ENCODE peak calls at places on chromosomes 7 and 10, in nine cellular contexts. K is mucosa of descending colon, G is nephron progenitor cell, U is astrocyte of the cerebellum, A is testis, X is retinal pigment epithelial cell, H is heart right ventricle, W is psoas muscle, J is PC-3. I is an unnamed sample.

GRCh38 chr10:18684953-18685352 is 25.7 kb downstream of the ARL5B start:
- DNase-seq in W (no peak), U (no peak), X (no peak), K (no peak), J (no peak), A (no peak), G (no peak), H (no peak), I (no peak)

GRCh38 chr7:155369-156000 is 36.9 kb upstream of the FAM20C start:
- DNase-seq in U (no peak), X (peak; percentile 34), K (peak; percentile 50), A (no peak), W (no peak), J (peak; percentile 26), G (no peak), H (no peak), I (no peak)

GRCh38 chr10:101228682-101229274 is 485 bp downstream of the LBX1 start:
- DNase-seq in A (no peak), W (peak; percentile 84), X (no peak), K (no peak), J (no peak), H (no peak), U (no peak), G (peak; percentile 65), I (no peak)

GRCh38 chr10:5858811-5859210 is 30.9 kb downstream of the ANKRD16 start:
- DNase-seq in H (no peak), A (no peak), X (no peak), U (no peak), W (no peak), J (no peak), K (no peak), G (no peak), I (no peak)

GRCh38 chr7:66696774-66697191 is 43.8 kb upstream of the RABGEF1 start:
- DNase-seq in J (no peak), K (no peak), G (no peak), A (no peak), H (no peak), U (no peak), W (no peak), X (no peak), I (no peak)

GRCh38 chr10:103069453-103070331 is 123.4 kb downstream of the NT5C2 start:
- DNase-seq in W (peak; percentile 65), G (peak; percentile 69), J (peak; percentile 74), A (peak; percentile 74), H (peak; percentile 49), U (peak; percentile 41), X (no peak), K (peak; percentile 70), I (no peak)

GRCh38 chr7:28165221-28165807 is 15.3 kb downstream of the JAZF1 start:
- DNase-seq in U (no peak), G (no peak), X (no peak), A (no peak), K (no peak), W (no peak), J (no peak), H (no peak), I (no peak)

GRCh38 chr7:149021725-149022062 is 6.6 kb downstream of the PDIA4 start:
- DNase-seq in W (no peak), J (no peak), G (no peak), A (no peak), U (no peak), X (no peak), H (no peak), K (no peak), I (no peak)

GRCh38 chr7:82442492-82443043 is 1.0 kb downstream of the CACNA2D1 start:
- DNase-seq in A (peak; percentile 54), H (peak; percentile 11), K (peak; percentile 16), U (no peak), W (peak; percentile 56), X (no peak), J (no peak), G (peak; percentile 44), I (no peak)

GRCh38 chr7:82445226-82445625 is 1.6 kb upstream of the CACNA2D1 start:
- DNase-seq in G (no peak), K (no peak), H (no peak), U (no peak), J (no peak), W (no peak), A (no peak), X (no peak), I (no peak)

GRCh38 chr7:82443044-82443800 is at the start of gene CACNA2D1:
- DNase-seq in H (peak; percentile 27), K (peak; percentile 36), G (peak; percentile 72), X (no peak), A (peak; percentile 37), U (no peak), W (peak; percentile 76), J (no peak), I (peak; percentile 80)

GRCh38 chr7:82444220-82445049 is 858 bp upstream of the CACNA2D1 start:
- DNase-seq in X (no peak), J (peak; percentile 6), H (no peak), G (peak; percentile 25), K (peak; percentile 41), W (no peak), U (no peak), A (peak; percentile 44), I (no peak)

DNA sequence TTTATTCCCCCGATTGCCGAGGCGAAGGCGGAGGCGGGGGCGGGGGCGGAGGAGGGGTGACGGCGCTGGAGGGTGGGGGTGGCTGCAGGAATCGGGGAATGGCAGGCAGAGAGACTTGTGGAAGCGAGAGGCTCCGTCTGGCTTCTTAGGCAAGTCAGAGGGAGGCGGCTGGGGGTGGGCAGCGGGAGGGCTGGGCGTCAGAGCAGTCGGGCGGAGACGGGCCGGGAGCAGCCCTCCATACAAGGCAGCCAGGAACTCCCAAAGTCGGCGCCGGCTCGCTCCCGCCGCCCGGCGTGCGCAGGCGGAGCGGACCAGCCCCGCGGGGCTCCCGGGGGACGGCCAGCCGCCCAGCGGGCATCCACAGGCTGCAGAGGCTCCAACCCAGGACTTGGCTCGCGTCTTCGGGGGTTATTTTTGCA is 233 bp upstream of the CACNA2D1 start:
- DNase-seq in U (peak; percentile 67), G (peak; percentile 82), W (peak; percentile 94), K (peak; percentile 59), X (peak; percentile 46), A (peak; percentile 93), H (peak; percentile 88), J (peak; percentile 5), I (peak; percentile 74)
- TF ChIP-seq CTCF in U (no peak), G (no peak), W (no peak), K (no peak), X (no peak), A (no peak), H (no peak), J (no peak), I (no peak)

GRCh38 chr7:23746629-23747028 is 36.6 kb downstream of the STK31 start:
- DNase-seq in W (no peak), K (no peak), H (no peak), G (no peak), U (no peak), J (no peak), A (no peak), X (no peak), I (no peak)

GRCh38 chr7:23742051-23742450 is 32.0 kb downstream of the STK31 start:
- DNase-seq in U (no peak), G (no peak), H (no peak), J (no peak), A (no peak), X (no peak), W (no peak), K (no peak), I (no peak)

DNA sequence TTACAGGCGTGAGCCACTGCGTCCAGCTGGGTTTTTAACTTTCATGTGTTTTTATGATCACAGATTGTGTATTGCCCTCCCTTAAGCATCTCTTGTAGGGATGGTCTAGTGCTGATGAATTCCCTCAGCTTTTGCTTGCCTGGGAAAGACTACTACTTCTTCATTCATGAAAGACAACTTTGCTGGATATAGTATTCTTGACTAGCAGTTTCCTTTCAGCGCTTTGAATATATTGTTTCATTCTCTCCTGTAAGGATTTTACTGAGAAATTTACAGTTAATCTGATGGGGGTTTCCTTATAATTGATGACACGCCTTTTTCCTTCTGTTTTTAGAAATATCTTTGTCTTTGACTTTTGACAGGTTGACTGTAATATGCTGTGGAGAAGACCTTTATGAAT is 33.2 kb downstream of the STK31 start:
- DNase-seq in U (no peak), A (no peak), G (no peak), W (no peak), X (no peak), K (no peak), H (no peak), J (no peak), I (no peak)
- TF ChIP-seq CTCF in U (no peak), A (no peak), G (no peak), W (no peak), X (no peak), K (no peak), H (no peak), J (no peak), I (no peak)

DNA sequence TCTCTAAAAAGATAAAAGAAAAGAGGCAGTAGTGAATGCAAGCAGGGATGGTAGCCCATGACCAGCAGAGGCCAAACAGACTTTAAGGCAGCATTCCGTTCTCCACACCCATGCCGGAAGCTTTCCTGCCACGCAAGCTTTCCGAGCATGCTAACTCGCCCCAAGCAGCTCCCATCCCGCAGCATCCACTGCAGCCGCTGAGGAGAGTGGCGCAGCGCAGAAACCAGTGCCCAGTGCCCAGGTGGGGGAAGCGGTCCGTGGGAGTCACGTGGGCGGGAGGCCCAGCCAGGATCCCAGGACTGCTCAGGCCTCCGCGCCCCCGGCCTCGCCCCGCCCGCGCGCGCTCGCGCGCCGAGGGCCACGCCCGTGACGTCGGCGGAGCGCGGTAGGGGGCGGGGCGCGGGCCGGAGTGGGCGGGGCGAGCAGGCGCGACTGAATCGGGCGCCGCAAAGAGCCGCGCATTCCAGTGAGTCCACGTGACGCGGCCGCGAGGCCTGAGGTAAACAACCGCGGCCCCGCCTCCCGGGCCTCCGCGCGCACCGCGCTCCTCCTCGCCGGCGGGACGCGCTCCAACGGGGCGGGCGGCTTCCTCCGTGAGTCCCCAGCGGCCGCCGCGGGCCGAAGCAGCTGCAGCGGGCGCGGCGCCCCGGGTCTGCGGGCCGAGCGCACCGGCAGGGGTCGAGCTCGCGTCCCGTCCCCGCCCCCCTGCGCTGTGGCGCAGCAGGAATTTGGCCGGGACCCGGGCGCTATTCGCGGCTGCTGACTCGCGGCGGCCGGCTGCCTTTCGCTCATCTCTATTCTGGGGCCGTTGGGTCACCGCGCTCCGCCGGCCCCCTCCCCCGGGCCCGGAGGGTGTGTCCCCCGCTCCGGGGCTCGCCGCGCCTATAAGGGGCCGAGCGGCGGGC is at the start of gene OTUD1:
- DNase-seq in X (peak; percentile 73), J (peak; percentile 90), G (peak; percentile 97), H (peak; percentile 95), K (peak; percentile 97), A (peak; percentile 98), U (peak; percentile 78), W (peak; percentile 98), I (peak; percentile 96)
- TF ChIP-seq CTCF in X (peak; percentile 8), J (no peak), G (no peak), H (peak; percentile 18), K (no peak), A (no peak), U (no peak), W (peak; percentile 11), I (peak; percentile 40)

DNA sequence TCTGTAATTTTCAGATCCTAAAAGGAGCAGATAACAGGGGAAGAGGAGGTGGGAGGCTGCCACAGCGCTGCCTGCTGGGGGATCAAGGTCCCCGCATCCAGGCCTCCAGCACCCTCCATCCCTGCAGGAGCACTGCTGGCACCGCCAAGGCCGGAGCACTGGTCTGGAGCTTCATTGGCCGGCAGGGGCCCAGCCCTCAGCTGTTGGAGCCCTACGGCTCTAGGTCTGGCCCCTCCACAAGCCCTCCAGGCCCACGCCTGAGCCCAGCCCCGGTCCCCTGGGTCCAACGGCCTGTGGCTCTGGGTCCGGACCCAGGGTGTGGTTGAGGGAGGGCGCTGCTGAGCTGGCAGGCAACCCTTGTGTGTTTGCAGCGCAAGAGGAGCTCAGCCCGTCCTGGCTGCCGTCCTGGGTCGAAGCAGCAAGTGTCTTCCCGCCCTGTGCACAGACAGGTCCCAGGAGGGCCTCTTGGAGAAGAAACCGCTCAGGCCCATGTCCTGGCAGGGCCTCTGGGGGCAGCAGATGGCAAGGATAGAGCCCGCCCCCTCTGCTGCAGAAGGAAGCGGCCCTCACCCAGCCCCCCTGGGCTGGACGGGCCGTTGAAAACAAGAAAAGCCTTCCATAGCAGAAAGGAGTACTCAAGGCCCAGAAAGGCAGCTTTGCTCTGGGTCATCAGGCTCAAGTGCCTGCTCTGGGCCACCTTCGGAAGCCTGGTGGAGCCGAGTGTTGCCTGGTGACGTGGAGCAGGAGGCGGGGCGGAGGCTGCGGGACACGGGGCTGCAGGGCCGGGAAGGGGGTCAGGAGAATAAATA is 54.3 kb upstream of the TNRC18 start:
- DNase-seq in X (no peak), G (peak; percentile 61), J (no peak), K (peak; percentile 43), H (no peak), W (peak; percentile 58), U (no peak), A (no peak), I (no peak)
- TF ChIP-seq CTCF in X (peak; percentile 58), G (peak; percentile 45), J (peak; percentile 11), K (no peak), H (no peak), W (peak; percentile 7), U (peak; percentile 32), A (no peak), I (peak; percentile 65)

I was measured in type B pancreatic cell.